ENCODE peak calls at places on chromosomes 7 and 10, in nine cellular contexts. I, B, P, D, U, E, L, C and V are unnamed samples.

GRCh38 chr7:4880218-4880617 is 3.3 kb downstream of the RADIL start:
- DNase-seq in L (no peak), E (no peak), I (no peak), U (no peak), P (no peak), D (no peak), C (no peak), B (no peak), V (no peak)

GRCh38 chr7:98618786-98619185 is 1.7 kb downstream of the NPTX2 start:
- DNase-seq in E (no peak), U (no peak), L (no peak), P (no peak), C (no peak), B (no peak), I (no peak), D (no peak), V (no peak)

GRCh38 chr10:91123246-91123645 is 97.2 kb upstream of the PCGF5 start:
- DNase-seq in P (peak; percentile 10), I (no peak), C (no peak), D (no peak), B (no peak), U (no peak), L (no peak), E (no peak), V (no peak)

GRCh38 chr10:75395171-75395954 is 6.2 kb downstream of the ZNF503 start:
- DNase-seq in D (peak; percentile 29), I (peak; percentile 60), P (no peak), L (peak; percentile 53), E (peak; percentile 87), U (peak; percentile 63), C (no peak), B (peak; percentile 70), V (peak; percentile 89)

GRCh38 chr7:68133045-68133444 is 1136.4 kb downstream of the TYW1 start:
- DNase-seq in U (no peak), D (no peak), I (no peak), C (no peak), P (no peak), E (no peak), B (no peak), L (no peak), V (no peak)

GRCh38 chr7:158648787-158649186 is 55.8 kb downstream of the NCAPG2 start:
- DNase-seq in L (no peak), E (no peak), B (no peak), U (no peak), D (no peak), I (no peak), P (no peak), C (no peak), V (no peak)

GRCh38 chr7:50421043-50421442 is 29.1 kb downstream of the FIGNL1 start:
- DNase-seq in I (no peak), P (no peak), B (no peak), C (no peak), L (no peak), E (no peak), D (no peak), U (no peak), V (no peak)

GRCh38 chr10:86333813-86334514 is 32.6 kb downstream of the GRID1 start:
- DNase-seq in B (no peak), C (no peak), P (no peak), I (no peak), E (no peak), U (no peak), D (no peak), L (no peak), V (no peak)

GRCh38 chr7:4208586-4208985 is 473.5 kb upstream of the FOXK1 start:
- DNase-seq in D (no peak), C (no peak), U (no peak), L (no peak), I (no peak), P (no peak), B (no peak), E (no peak), V (no peak)

GRCh38 chr7:131249003-131249402 is 78.7 kb upstream of the MKLN1 start:
- DNase-seq in I (peak; percentile 64), U (no peak), B (peak; percentile 81), P (peak; percentile 50), E (peak; percentile 70), L (peak; percentile 33), D (peak; percentile 90), C (no peak), V (no peak)

GRCh38 chr10:13839430-13839986 is 252.7 kb downstream of the PRPF18 start:
- DNase-seq in U (no peak), C (no peak), P (no peak), D (peak; percentile 3), B (peak; percentile 41), E (peak; percentile 71), L (peak; percentile 42), I (peak; percentile 31), V (no peak)

GRCh38 chr7:4739528-4739992 is 35.9 kb upstream of the AP5Z1 start:
- DNase-seq in E (peak; percentile 84), I (no peak), L (no peak), P (peak; percentile 83), B (peak; percentile 69), C (no peak), U (no peak), D (peak; percentile 83), V (no peak)

GRCh38 chr7:90629306-90629918 is 33.3 kb downstream of the CDK14 start:
- DNase-seq in L (no peak), E (no peak), B (no peak), I (no peak), D (peak; percentile 43), U (no peak), P (peak; percentile 28), C (no peak), V (no peak)

GRCh38 chr10:82321734-82322133 is 446.7 kb downstream of the NRG3 start:
- DNase-seq in C (no peak), E (no peak), L (no peak), P (no peak), D (no peak), I (no peak), U (no peak), B (no peak), V (no peak)

GRCh38 chr10:113687041-113687440 is 7.3 kb downstream of the CASP7 start:
- DNase-seq in L (no peak), D (no peak), I (no peak), U (no peak), C (no peak), E (no peak), B (no peak), P (no peak), V (no peak)

GRCh38 chr7:148485618-148486017 is 104.9 kb upstream of the C7orf33 start:
- DNase-seq in E (no peak), L (no peak), U (no peak), B (no peak), P (no peak), D (no peak), C (no peak), I (no peak), V (no peak)

GRCh38 chr7:17444673-17445072 is 146.2 kb downstream of the AHR start:
- DNase-seq in U (no peak), D (peak; percentile 69), I (peak; percentile 34), E (no peak), B (no peak), C (no peak), P (no peak), L (no peak), V (no peak)

GRCh38 chr7:44650772-44651171 is 44.3 kb downstream of the OGDH start:
- DNase-seq in U (peak; percentile 47), I (no peak), P (no peak), C (no peak), D (no peak), B (peak; percentile 27), L (peak; percentile 42), E (no peak), V (no peak)

GRCh38 chr7:81574723-81575326 is 195.0 kb downstream of the HGF start:
- DNase-seq in P (no peak), U (no peak), I (no peak), B (no peak), E (no peak), L (no peak), C (no peak), D (no peak), V (no peak)

GRCh38 chr10:22475857-22476600 is 130.7 kb downstream of the SPAG6 start:
- DNase-seq in P (no peak), E (peak; percentile 57), D (peak; percentile 7), C (no peak), I (no peak), U (no peak), L (no peak), B (peak; percentile 16), V (no peak)

GRCh38 chr10:123642697-123643096 is 23.5 kb upstream of the GPR26 start:
- DNase-seq in P (no peak), I (no peak), C (no peak), L (no peak), D (peak; percentile 21), U (no peak), B (no peak), E (no peak), V (no peak)

GRCh38 chr7:107185716-107186115 is 16.9 kb downstream of the HBP1 start:
- DNase-seq in C (no peak), D (no peak), P (no peak), U (no peak), B (no peak), L (no peak), E (no peak), I (no peak), V (no peak)

DNA sequence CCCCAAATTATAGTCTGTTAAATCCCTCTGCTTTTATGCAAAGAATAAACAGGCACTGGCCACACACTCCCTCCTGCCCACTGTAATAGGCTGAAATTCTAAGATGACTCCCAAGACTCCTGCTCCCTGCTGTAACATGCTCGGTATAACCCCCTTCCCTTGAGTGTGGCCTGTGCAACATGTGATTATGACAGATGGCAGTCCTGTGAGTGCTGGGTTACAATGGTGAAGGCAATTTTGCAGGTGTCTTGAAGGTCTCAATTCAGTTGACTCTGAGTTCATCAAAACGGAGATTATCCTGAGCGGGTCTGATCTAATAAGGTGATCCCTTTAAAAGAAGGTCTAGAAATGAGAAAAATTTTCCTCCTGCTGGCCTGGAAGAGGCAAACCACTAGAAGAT is 55.9 kb downstream of the CREB3L2 start:
- DNase-seq in U (no peak), B (no peak), C (no peak), I (no peak), E (no peak), P (no peak), D (no peak), L (no peak), V (no peak)
- H3K4me1 ChIP-seq in U (peaks cover 5% of the 10 kb centered on the region), B (peaks cover 23% of the 10 kb centered on the region), C (no peaks in the 10 kb centered on the region), I (no peaks in the 10 kb centered on the region), E (peaks cover 13% of the 10 kb centered on the region), P (peaks cover 20% of the 10 kb centered on the region), D (peaks cover 36% of the 10 kb centered on the region), L (peaks cover 62% of the 10 kb centered on the region), V (peaks cover 53% of the 10 kb centered on the region)

GRCh38 chr10:124734311-124735166 is 9.6 kb downstream of the FAM53B start:
- DNase-seq in U (no peak), C (no peak), B (no peak), P (no peak), L (no peak), E (no peak), D (no peak), I (no peak), V (no peak)
- H3K4me1 ChIP-seq in U (peaks cover 76% of the 10 kb centered on the region), C (peaks cover 56% of the 10 kb centered on the region), B (peaks cover 94% of the 10 kb centered on the region), P (no peaks in the 10 kb centered on the region), L (peaks cover 100% of the 10 kb centered on the region), E (peaks cover 64% of the 10 kb centered on the region), D (peaks cover 15% of the 10 kb centered on the region), I (peaks cover 8% of the 10 kb centered on the region), V (peaks cover 12% of the 10 kb centered on the region)

GRCh38 chr10:120458432-120458831 is 1.4 kb downstream of the PLPP4 start:
- DNase-seq in C (no peak), E (no peak), D (no peak), U (no peak), I (no peak), P (no peak), B (no peak), L (no peak), V (no peak)
- H3K4me1 ChIP-seq in C (peaks cover 8% of the 10 kb centered on the region), E (no peaks in the 10 kb centered on the region), D (no peaks in the 10 kb centered on the region), U (peaks cover 4% of the 10 kb centered on the region), I (no peaks in the 10 kb centered on the region), P (no peaks in the 10 kb centered on the region), B (no peaks in the 10 kb centered on the region), L (peaks cover 15% of the 10 kb centered on the region), V (peaks cover 3% of the 10 kb centered on the region)

GRCh38 chr7:128739990-128740682 is 977 bp downstream of the CALU start:
- DNase-seq in P (no peak), D (no peak), L (no peak), E (no peak), U (no peak), B (no peak), C (no peak), I (no peak), V (no peak)
- H3K4me1 ChIP-seq in P (peaks cover 18% of the 10 kb centered on the region), D (peaks cover 46% of the 10 kb centered on the region), L (peaks cover 65% of the 10 kb centered on the region), E (peaks cover 5% of the 10 kb centered on the region), U (peaks cover 5% of the 10 kb centered on the region), B (peaks cover 48% of the 10 kb centered on the region), C (peaks cover 13% of the 10 kb centered on the region), I (peaks cover 41% of the 10 kb centered on the region), V (peaks cover 31% of the 10 kb centered on the region)